ENCODE peak calls at places on chromosome 4, in eight cellular contexts. R, H, U, E, G, O, C and K are unnamed samples.
A peak's percentile ranks its signal among the peaks of the same experiment; 100 is the strongest.

GRCh38 chr4:20681263-20681662 is 19.0 kb upstream of the PACRGL start:
- DNase-seq in R (no peak), H (no peak), U (no peak), E (no peak), G (no peak), O (no peak), C (no peak), K (no peak)

GRCh38 chr4:17667653-17668201 is 53.3 kb downstream of the MED28 start:
- DNase-seq in R (no peak), H (no peak), U (no peak), E (no peak), G (no peak), O (no peak), C (no peak), K (no peak)

GRCh38 chr4:53804719-53805118 is 213.4 kb upstream of the LNX1 start:
- DNase-seq in R (no peak), H (no peak), U (no peak), E (no peak), G (peak; percentile 8), O (no peak), C (no peak), K (no peak)

GRCh38 chr4:11548529-11549176 is 120.0 kb upstream of the HS3ST1 start:
- DNase-seq in R (peak; percentile 37), H (no peak), U (peak; percentile 31), E (no peak), G (no peak), O (no peak), C (no peak), K (no peak)

GRCh38 chr4:94446386-94446785 is 5.4 kb upstream of the PDLIM5 start:
- DNase-seq in R (peak; percentile 89), H (no peak), U (peak; percentile 49), E (no peak), G (no peak), O (no peak), C (peak; percentile 86), K (no peak)

GRCh38 chr4:48504352-48504751 is 14.3 kb downstream of the ZAR1 start:
- DNase-seq in R (no peak), H (no peak), U (no peak), E (no peak), G (no peak), O (no peak), C (no peak), K (no peak)

GRCh38 chr4:138671606-138672084 is 343.9 kb upstream of the NOCT start:
- DNase-seq in R (no peak), H (no peak), U (no peak), E (no peak), G (no peak), O (no peak), C (no peak), K (no peak)

GRCh38 chr4:40349561-40350198 is 14.5 kb downstream of the CHRNA9 start:
- DNase-seq in R (peak; percentile 67), H (no peak), U (no peak), E (no peak), G (no peak), O (no peak), C (peak; percentile 17), K (no peak)

GRCh38 chr4:144518181-144518895 is 127.6 kb upstream of the HHIP start:
- DNase-seq in R (peak; percentile 68), H (no peak), U (no peak), E (no peak), G (no peak), O (no peak), C (peak; percentile 54), K (no peak)

GRCh38 chr4:172220679-172221078 is 407.5 kb downstream of the GALNTL6 start:
- DNase-seq in R (no peak), H (no peak), U (no peak), E (no peak), G (no peak), O (no peak), C (no peak), K (no peak)

GRCh38 chr4:109171098-109171497 is 131.4 kb downstream of the COL25A1 start:
- DNase-seq in R (no peak), H (no peak), U (no peak), E (no peak), G (no peak), O (no peak), C (no peak), K (no peak)

GRCh38 chr4:127370495-127371069 is 262.2 kb upstream of the INTU start:
- DNase-seq in R (peak; percentile 4), H (no peak), U (peak; percentile 54), E (peak; percentile 24), G (no peak), O (no peak), C (no peak), K (no peak)

GRCh38 chr4:81571105-81571504 is 99.4 kb upstream of the RASGEF1B start:
- DNase-seq in R (no peak), H (no peak), U (no peak), E (no peak), G (no peak), O (no peak), C (no peak), K (no peak)

GRCh38 chr4:47071863-47072441 is 40.6 kb downstream of the GABRB1 start:
- DNase-seq in R (peak; percentile 86), H (no peak), U (peak; percentile 80), E (no peak), G (no peak), O (no peak), C (no peak), K (no peak)

GRCh38 chr4:77146426-77147399 is 10.3 kb upstream of the CCNG2 start:
- DNase-seq in R (peak; percentile 26), H (no peak), U (peak; percentile 57), E (no peak), G (no peak), O (no peak), C (no peak), K (no peak)

GRCh38 chr4:88179261-88179660 is 20.8 kb upstream of the ABCG2 start:
- DNase-seq in R (no peak), H (no peak), U (no peak), E (no peak), G (no peak), O (no peak), C (no peak), K (no peak)

DNA sequence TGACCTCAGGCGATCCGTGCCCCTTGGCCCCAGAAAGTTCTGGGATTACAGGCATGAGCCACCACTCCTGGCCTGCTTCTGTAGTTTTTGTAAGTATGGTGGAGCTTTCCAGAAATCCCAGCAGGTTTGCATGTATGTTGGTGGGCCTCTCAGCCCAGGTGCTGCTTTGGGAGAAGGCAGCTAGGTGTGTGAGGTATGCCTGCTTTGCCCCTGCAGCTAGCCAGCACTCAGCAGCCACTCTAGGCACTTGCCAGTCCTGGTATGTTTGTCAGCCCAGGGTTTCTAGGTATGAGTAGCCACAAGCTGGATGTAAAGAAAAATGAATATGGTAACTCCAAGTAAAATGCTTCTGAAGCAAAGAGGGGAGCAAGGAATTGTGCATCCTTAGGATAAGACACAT is 8.9 kb downstream of the SNX25 start:
- DNase-seq in R (no peak), H (no peak), U (no peak), E (no peak), G (no peak), O (no peak), C (no peak), K (no peak)
- H3K27ac ChIP-seq in R (no peak overlapping the region), H (no peak overlapping the region), U (no peak overlapping the region), E (no peak overlapping the region), G (no peak overlapping the region), O (no peak overlapping the region), C (no peak overlapping the region), K (no peak overlapping the region)

DNA sequence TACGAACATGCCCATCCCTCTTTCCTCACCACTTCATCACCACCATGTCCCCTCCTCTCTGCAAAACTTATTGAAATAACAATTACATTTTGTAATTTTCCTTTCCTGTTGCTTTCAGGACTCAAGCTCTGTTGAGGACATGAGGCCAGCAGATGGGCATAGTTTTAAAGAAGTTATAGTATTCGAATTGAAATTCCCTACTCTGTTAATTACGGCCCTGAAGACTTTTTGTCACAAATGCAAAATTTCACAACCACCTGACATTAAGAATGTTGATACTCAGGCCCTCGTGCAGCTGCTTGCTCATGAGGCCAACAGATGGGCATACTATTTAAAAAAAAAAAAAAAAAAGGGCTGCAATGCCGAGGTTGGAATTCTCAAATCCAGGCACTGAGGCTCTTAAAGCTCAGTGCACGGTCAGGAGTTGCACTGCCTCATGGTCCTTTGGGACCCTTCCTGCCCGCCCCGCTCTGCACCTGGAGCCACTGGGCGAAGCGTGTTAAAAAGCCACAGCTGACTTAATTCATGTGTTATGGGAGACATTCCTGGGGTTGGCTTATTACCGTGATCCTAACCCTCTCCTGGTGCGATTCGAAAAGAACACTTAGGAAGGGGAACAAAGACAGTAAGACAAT is 34.2 kb upstream of the FAT1 start:
- DNase-seq in R (no peak), H (no peak), U (no peak), E (no peak), G (no peak), O (no peak), C (no peak), K (no peak)
- H3K27ac ChIP-seq in R (no peak overlapping the region), H (no peak overlapping the region), U (peak overlapping the region; percentile 23), E (no peak overlapping the region), G (no peak overlapping the region), O (no peak overlapping the region), C (no peak overlapping the region), K (no peak overlapping the region)

GRCh38 chr4:68358988-68359387 is 9.1 kb upstream of the YTHDC1 start:
- DNase-seq in R (no peak), H (no peak), U (no peak), E (no peak), G (no peak), O (no peak), C (no peak), K (no peak)

GRCh38 chr4:68360570-68360969 is 10.7 kb upstream of the YTHDC1 start:
- DNase-seq in R (no peak), H (no peak), U (no peak), E (no peak), G (no peak), O (no peak), C (no peak), K (no peak)

GRCh38 chr4:68359508-68359907 is 9.6 kb upstream of the YTHDC1 start:
- DNase-seq in R (no peak), H (no peak), U (peak; percentile 53), E (no peak), G (no peak), O (no peak), C (no peak), K (no peak)

GRCh38 chr4:68365068-68365467 is 15.2 kb upstream of the YTHDC1 start:
- DNase-seq in R (no peak), H (no peak), U (no peak), E (no peak), G (no peak), O (no peak), C (no peak), K (no peak)

DNA sequence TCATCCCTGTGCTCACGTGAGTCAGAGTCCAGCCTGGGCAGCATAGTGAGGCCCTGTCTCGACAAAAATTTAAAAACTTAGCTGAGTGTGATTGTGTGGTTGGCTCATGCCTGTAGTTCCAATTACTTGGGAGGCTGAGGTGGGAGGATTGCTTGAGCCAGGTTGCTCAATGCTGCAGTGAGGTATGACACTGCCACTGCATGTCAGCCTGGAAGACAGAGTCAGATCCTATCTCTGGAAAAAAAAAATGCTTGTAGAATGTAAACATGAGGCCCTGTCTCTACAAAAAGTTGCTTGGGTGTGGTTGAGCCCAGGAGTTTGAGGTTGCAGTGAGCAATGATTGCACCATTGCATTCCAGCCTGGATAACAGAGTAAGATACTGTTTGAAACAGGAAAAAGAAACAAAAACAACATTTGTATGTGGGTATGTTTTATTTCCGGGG is 11.3 kb upstream of the YTHDC1 start:
- DNase-seq in R (peak; percentile 47), H (no peak), U (peak; percentile 91), E (no peak), G (no peak), O (no peak), C (peak; percentile 22), K (no peak)
- H3K27ac ChIP-seq in R (no peak overlapping the region), H (no peak overlapping the region), U (peak overlapping the region; percentile 45), E (no peak overlapping the region), G (no peak overlapping the region), O (no peak overlapping the region), C (no peak overlapping the region), K (no peak overlapping the region)

GRCh38 chr4:98293089-98293887 is 32.1 kb downstream of the RAP1GDS1 start:
- DNase-seq in R (peak; percentile 24), H (no peak), U (no peak), E (no peak), G (no peak), O (no peak), C (peak; percentile 35), K (no peak)
- H3K27ac ChIP-seq in R (peak overlapping the region; percentile 2), H (no peak overlapping the region), U (no peak overlapping the region), E (no peak overlapping the region), G (no peak overlapping the region), O (peak overlapping the region; percentile 31), C (peak overlapping the region; percentile 1), K (peak overlapping the region; percentile 82)